ENCODE peak calls at places on chromosomes 5 and 9, in five cellular contexts. One of them, this sample, is unnamed.

GRCh38 chr5:68554566-68555279 is 339.2 kb downstream of the PIK3R1 start:
- DNase-seq in pancreas: no peak
- DNase-seq in Kasumi-1: no peak
- DNase-seq in small intestine: peak
- DNase-seq in heart left ventricle: peak
- DNase-seq in this sample: no peak

GRCh38 chr9:89815061-89815902 is 210.5 kb downstream of the GADD45G start:
- DNase-seq in pancreas: no peak
- DNase-seq in Kasumi-1: no peak
- DNase-seq in small intestine: no peak
- DNase-seq in heart left ventricle: no peak
- DNase-seq in this sample: no peak

GRCh38 chr5:150758534-150759333 is at the start of gene DCTN4:
- DNase-seq in pancreas: peak
- DNase-seq in Kasumi-1: peak
- DNase-seq in small intestine: peak
- DNase-seq in heart left ventricle: peak
- DNase-seq in this sample: peak

GRCh38 chr5:174609116-174609515 is 115.3 kb upstream of the MSX2 start:
- DNase-seq in pancreas: peak
- DNase-seq in Kasumi-1: no peak
- DNase-seq in small intestine: peak
- DNase-seq in heart left ventricle: no peak
- DNase-seq in this sample: no peak

GRCh38 chr9:129561594-129562281 is 59.2 kb downstream of the C9orf50 start:
- DNase-seq in pancreas: no peak
- DNase-seq in Kasumi-1: no peak
- DNase-seq in small intestine: no peak
- DNase-seq in heart left ventricle: no peak
- DNase-seq in this sample: no peak

GRCh38 chr9:128251701-128252100 is 24.1 kb downstream of the GOLGA2 start:
- DNase-seq in pancreas: no peak
- DNase-seq in Kasumi-1: no peak
- DNase-seq in small intestine: no peak
- DNase-seq in heart left ventricle: no peak
- DNase-seq in this sample: no peak

GRCh38 chr9:2623046-2623865 is 1.7 kb downstream of the VLDLR start:
- DNase-seq in pancreas: peak
- DNase-seq in Kasumi-1: no peak
- DNase-seq in small intestine: no peak
- DNase-seq in heart left ventricle: peak
- DNase-seq in this sample: no peak

GRCh38 chr5:159331099-159331973 is 1.0 kb upstream of the IL12B start:
- DNase-seq in pancreas: peak
- DNase-seq in Kasumi-1: peak
- DNase-seq in small intestine: peak
- DNase-seq in heart left ventricle: peak
- DNase-seq in this sample: no peak

GRCh38 chr5:179137001-179137642 is 76.9 kb downstream of the ZNF354C start:
- DNase-seq in pancreas: no peak
- DNase-seq in Kasumi-1: no peak
- DNase-seq in small intestine: no peak
- DNase-seq in heart left ventricle: no peak
- DNase-seq in this sample: no peak

GRCh38 chr5:147750065-147750464 is 32.5 kb downstream of the JAKMIP2 start:
- DNase-seq in pancreas: no peak
- DNase-seq in Kasumi-1: no peak
- DNase-seq in small intestine: no peak
- DNase-seq in heart left ventricle: no peak
- DNase-seq in this sample: no peak

GRCh38 chr5:3590253-3590966 is 5.2 kb upstream of the IRX1 start:
- DNase-seq in pancreas: no peak
- DNase-seq in Kasumi-1: no peak
- DNase-seq in small intestine: no peak
- DNase-seq in heart left ventricle: no peak
- DNase-seq in this sample: no peak

GRCh38 chr5:160357861-160358411 is 12.5 kb downstream of the C1QTNF2 start:
- DNase-seq in pancreas: no peak
- DNase-seq in Kasumi-1: no peak
- DNase-seq in small intestine: no peak
- DNase-seq in heart left ventricle: peak
- DNase-seq in this sample: no peak